ENCODE peak calls at places on chromosomes 4 and X, in six cellular contexts. K, N, E, J, Z and P are unnamed samples.

GRCh38 chrX:1932231-1932630 is 317.4 kb downstream of the ASMT start:
- DNase-seq in K (no peak), N (no peak), E (no peak), J (no peak), Z (peak; percentile 26), P (no peak)

GRCh38 chr4:148397771-148398170 is 44.4 kb downstream of the NR3C2 start:
- DNase-seq in K (no peak), N (no peak), E (no peak), J (no peak), Z (no peak), P (no peak)

GRCh38 chr4:184267673-184268573 is 50.2 kb upstream of the ENPP6 start:
- DNase-seq in K (peak; percentile 21), N (peak; percentile 23), E (no peak), J (no peak), Z (peak; percentile 94), P (no peak)

GRCh38 chr4:2829321-2829932 is 14.2 kb upstream of the ADD1 start:
- DNase-seq in K (no peak), N (no peak), E (no peak), J (no peak), Z (no peak), P (no peak)

GRCh38 chrX:4935846-4936245 is 1222.4 kb upstream of the PRKX start:
- DNase-seq in K (no peak), N (no peak), E (no peak), J (no peak), Z (no peak), P (no peak)

GRCh38 chr4:156642161-156642560 is 329.4 kb downstream of the PDGFC start:
- DNase-seq in K (no peak), N (no peak), E (no peak), J (no peak), Z (peak; percentile 5), P (no peak)

GRCh38 chrX:72351606-72352338 is 46.1 kb upstream of the CITED1 start:
- DNase-seq in K (no peak), N (no peak), E (peak; percentile 20), J (no peak), Z (peak; percentile 53), P (peak; percentile 34)

GRCh38 chr4:153166971-153167501 is 37.2 kb upstream of the TRIM2 start:
- DNase-seq in K (no peak), N (no peak), E (no peak), J (no peak), Z (peak; percentile 56), P (no peak)

GRCh38 chr4:186781032-186781917 is 57.6 kb upstream of the FAT1 start:
- DNase-seq in K (no peak), N (no peak), E (no peak), J (no peak), Z (peak; percentile 57), P (no peak)

GRCh38 chrX:30153175-30153880 is 62.0 kb upstream of the MAGEB2 start:
- DNase-seq in K (no peak), N (no peak), E (no peak), J (no peak), Z (no peak), P (no peak)

GRCh38 chr4:148445903-148446261 is 3.7 kb upstream of the NR3C2 start:
- DNase-seq in K (no peak), N (no peak), E (peak; percentile 21), J (no peak), Z (no peak), P (peak; percentile 71)

GRCh38 chr4:86935499-86935832 is 655 bp downstream of the AFF1 start:
- DNase-seq in K (peak; percentile 9), N (peak; percentile 13), E (no peak), J (no peak), Z (no peak), P (no peak)

GRCh38 chr4:16199132-16199531 is 27.1 kb downstream of the TAPT1 start:
- DNase-seq in K (no peak), N (no peak), E (peak; percentile 28), J (peak; percentile 53), Z (peak; percentile 60), P (peak; percentile 41)

GRCh38 chr4:101192244-101192643 is 155.1 kb downstream of the PPP3CA start:
- DNase-seq in K (no peak), N (no peak), E (no peak), J (no peak), Z (no peak), P (no peak)

GRCh38 chrX:43949669-43950068 is 23.5 kb downstream of the NDP start:
- DNase-seq in K (peak; percentile 1), N (peak; percentile 4), E (peak; percentile 61), J (peak; percentile 1), Z (peak; percentile 42), P (peak; percentile 80)

GRCh38 chr4:85610450-85610849 is 135.5 kb downstream of the ARHGAP24 start:
- DNase-seq in K (no peak), N (no peak), E (no peak), J (no peak), Z (no peak), P (no peak)

GRCh38 chrX:137982791-137983190 is 416.9 kb downstream of the ZIC3 start:
- DNase-seq in K (no peak), N (no peak), E (no peak), J (no peak), Z (no peak), P (no peak)

GRCh38 chr4:148124512-148124911 is 317.7 kb downstream of the NR3C2 start:
- DNase-seq in K (no peak), N (no peak), E (no peak), J (no peak), Z (no peak), P (no peak)

GRCh38 chr4:52911684-52912294 is 49.7 kb downstream of the RASL11B start:
- DNase-seq in K (peak; percentile 32), N (peak; percentile 19), E (peak; percentile 33), J (peak; percentile 90), Z (peak; percentile 79), P (peak; percentile 61)

GRCh38 chrX:100424012-100424411 is 13.9 kb upstream of the PCDH19 start:
- DNase-seq in K (no peak), N (no peak), E (no peak), J (no peak), Z (no peak), P (no peak)

GRCh38 chr4:48968814-48969213 is 17.3 kb upstream of the CWH43 start:
- DNase-seq in K (no peak), N (no peak), E (no peak), J (no peak), Z (peak; percentile 79), P (no peak)

GRCh38 chr4:185167205-185167604 is 24.1 kb downstream of the SLC25A4 start:
- DNase-seq in K (no peak), N (no peak), E (no peak), J (no peak), Z (no peak), P (no peak)

GRCh38 chr4:47650584-47651130 is 165.6 kb downstream of the ATP10D start:
- DNase-seq in K (no peak), N (no peak), E (no peak), J (no peak), Z (no peak), P (no peak)

GRCh38 chr4:178917756-178918155 is 1475.5 kb upstream of the AGA start:
- DNase-seq in K (no peak), N (no peak), E (no peak), J (no peak), Z (no peak), P (peak; percentile 79)

GRCh38 chr4:127881565-127881869 is 824 bp downstream of the PLK4 start:
- DNase-seq in K (no peak), N (no peak), E (no peak), J (no peak), Z (no peak), P (no peak)

GRCh38 chr4:124437853-124438495 is 274.6 kb downstream of the ANKRD50 start:
- DNase-seq in K (no peak), N (no peak), E (no peak), J (no peak), Z (no peak), P (no peak)

GRCh38 chr4:112751447-112751846 is 114.5 kb downstream of the LARP7 start:
- DNase-seq in K (no peak), N (no peak), E (no peak), J (no peak), Z (no peak), P (no peak)

GRCh38 chr4:77579406-77580076 is 26.1 kb upstream of the CXCL13 start:
- DNase-seq in K (no peak), N (no peak), E (no peak), J (no peak), Z (peak; percentile 89), P (no peak)

GRCh38 chr4:41069268-41069667 is 145.1 kb downstream of the APBB2 start:
- DNase-seq in K (no peak), N (no peak), E (no peak), J (peak; percentile 57), Z (peak; percentile 2), P (no peak)

GRCh38 chrX:74924449-74925209 is 623 bp downstream of the NEXMIF start:
- DNase-seq in K (peak; percentile 0), N (no peak), E (peak; percentile 28), J (peak; percentile 62), Z (peak; percentile 12), P (peak; percentile 48)

GRCh38 chr4:41796545-41797210 is 48.2 kb upstream of the PHOX2B start:
- DNase-seq in K (no peak), N (no peak), E (no peak), J (no peak), Z (no peak), P (no peak)

GRCh38 chr4:180542445-180543100 is 1700.6 kb upstream of the TENM3 start:
- DNase-seq in K (no peak), N (no peak), E (no peak), J (no peak), Z (no peak), P (peak; percentile 6)

GRCh38 chr4:24547979-24548378 is 36.4 kb downstream of the DHX15 start:
- DNase-seq in K (no peak), N (no peak), E (no peak), J (no peak), Z (no peak), P (no peak)

GRCh38 chr4:157664726-157665125 is 444.2 kb downstream of the GRIA2 start:
- DNase-seq in K (no peak), N (no peak), E (no peak), J (no peak), Z (peak; percentile 63), P (no peak)

GRCh38 chr4:8221476-8221875 is 22.4 kb downstream of the SH3TC1 start:
- DNase-seq in K (no peak), N (no peak), E (no peak), J (no peak), Z (peak; percentile 77), P (no peak)

GRCh38 chr4:36812153-36812552 is 432.4 kb upstream of the NWD2 start:
- DNase-seq in K (no peak), N (no peak), E (no peak), J (no peak), Z (no peak), P (no peak)